ENCODE peak calls at places on chromosomes 2 and 18, in eight cellular contexts. K is CD4-positive, CD25-positive, alpha-beta regulatory T cell; Y is HTR-8/SVneo; O is ovary; Z is activated CD8-positive, alpha-beta memory T cell treated with anti-CD3 and anti-CD28 coated beads for 1 hour; W is glutamatergic neuron; C is stimulated activated CD8-positive, alpha-beta memory T cell treated with anti-CD3 and anti-CD28 coated beads, Interleukin-12 subunit alpha, Interleukin-12 subunit beta, amount 100 ng/mL, for 1 hour; L is LoVo. E is an unnamed sample.

GRCh38 chr2:126720647-126721046 is 64.7 kb downstream of the GYPC start:
- DNase-seq in K (no peak), Y (no peak), O (no peak), Z (no peak), W (no peak), C (no peak), L (no peak), E (peak; percentile 20)

GRCh38 chr2:100365434-100365833 is 43.1 kb upstream of the LONRF2 start:
- DNase-seq in K (no peak), Y (no peak), O (no peak), Z (no peak), W (no peak), C (no peak), L (peak; percentile 13), E (peak; percentile 71)

GRCh38 chr18:68865503-68865902 is 67.6 kb downstream of the CCDC102B start:
- DNase-seq in K (no peak), Y (no peak), O (no peak), Z (no peak), W (no peak), C (no peak), L (no peak), E (no peak)

GRCh38 chr18:59662008-59662701 is 35.1 kb downstream of the CCBE1 start:
- DNase-seq in K (no peak), Y (no peak), O (no peak), Z (no peak), W (no peak), C (no peak), L (no peak), E (peak; percentile 47)

GRCh38 chr2:223589901-223590300 is 12.3 kb downstream of the SCG2 start:
- DNase-seq in K (no peak), Y (no peak), O (no peak), Z (no peak), W (no peak), C (no peak), L (no peak), E (no peak)

GRCh38 chr18:23142285-23142929 is 7.1 kb downstream of the CABLES1 start:
- DNase-seq in K (no peak), Y (no peak), O (no peak), Z (no peak), W (no peak), C (no peak), L (no peak), E (peak; percentile 56)

GRCh38 chr2:231965118-231965517 is 3.6 kb downstream of the DIS3L2 start:
- DNase-seq in K (no peak), Y (no peak), O (no peak), Z (no peak), W (no peak), C (no peak), L (no peak), E (no peak)

GRCh38 chr2:64426191-64426952 is 27.6 kb upstream of the LGALSL start:
- DNase-seq in K (no peak), Y (peak; percentile 48), O (no peak), Z (no peak), W (no peak), C (no peak), L (no peak), E (peak; percentile 7)

GRCh38 chr2:142218471-142218870 is 87.7 kb upstream of the LRP1B start:
- DNase-seq in K (no peak), Y (peak; percentile 5), O (no peak), Z (no peak), W (no peak), C (no peak), L (no peak), E (peak; percentile 0)

GRCh38 chr2:57685047-57685446 is 361.6 kb upstream of the VRK2 start:
- DNase-seq in K (no peak), Y (no peak), O (no peak), Z (no peak), W (no peak), C (no peak), L (no peak), E (no peak)

GRCh38 chr2:167135691-167136090 is 247.4 kb downstream of the XIRP2 start:
- DNase-seq in K (no peak), Y (no peak), O (no peak), Z (no peak), W (no peak), C (no peak), L (no peak), E (no peak)

GRCh38 chr18:9380571-9381390 is 46.2 kb downstream of the TWSG1 start:
- DNase-seq in K (no peak), Y (no peak), O (no peak), Z (no peak), W (no peak), C (no peak), L (no peak), E (peak; percentile 63)

GRCh38 chr2:54722641-54723299 is 692 bp upstream of the EML6 start:
- DNase-seq in K (no peak), Y (peak; percentile 20), O (no peak), Z (no peak), W (no peak), C (no peak), L (no peak), E (peak; percentile 87)

GRCh38 chr2:134762508-134762907 is 43.7 kb upstream of the TMEM163 start:
- DNase-seq in K (no peak), Y (no peak), O (no peak), Z (no peak), W (no peak), C (no peak), L (no peak), E (no peak)

GRCh38 chr18:74596959-74597661 is 560 bp upstream of the ZNF407 start:
- DNase-seq in K (peak; percentile 85), Y (peak; percentile 17), O (peak; percentile 73), Z (peak; percentile 56), W (peak; percentile 79), C (peak; percentile 41), L (peak; percentile 52), E (peak; percentile 88)

GRCh38 chr18:58682429-58683069 is 11.3 kb downstream of the MALT1 start:
- DNase-seq in K (no peak), Y (peak; percentile 70), O (peak; percentile 42), Z (no peak), W (no peak), C (no peak), L (peak; percentile 74), E (peak; percentile 67)

GRCh38 chr18:46278481-46279465 is 174.6 kb downstream of the HAUS1 start:
- DNase-seq in K (peak; percentile 19), Y (peak; percentile 66), O (no peak), Z (no peak), W (no peak), C (no peak), L (no peak), E (peak; percentile 39)

GRCh38 chr18:63240541-63241316 is 78.8 kb downstream of the BCL2 start:
- DNase-seq in K (no peak), Y (no peak), O (no peak), Z (no peak), W (no peak), C (no peak), L (no peak), E (peak; percentile 13)

GRCh38 chr18:25669741-25670140 is 317.8 kb upstream of the ZNF521 start:
- DNase-seq in K (no peak), Y (no peak), O (no peak), Z (no peak), W (no peak), C (no peak), L (no peak), E (peak; percentile 27)

GRCh38 chr18:22670914-22671313 is 253.2 kb upstream of the CTAGE1 start:
- DNase-seq in K (no peak), Y (no peak), O (no peak), Z (no peak), W (no peak), C (no peak), L (no peak), E (no peak)

GRCh38 chr18:31197676-31198075 is 35.0 kb upstream of the DSC1 start:
- DNase-seq in K (no peak), Y (no peak), O (no peak), Z (no peak), W (no peak), C (no peak), L (peak; percentile 75), E (no peak)

GRCh38 chr2:118315606-118316005 is 227.3 kb downstream of the INSIG2 start:
- DNase-seq in K (no peak), Y (no peak), O (no peak), Z (no peak), W (no peak), C (no peak), L (no peak), E (no peak)

GRCh38 chr2:152525277-152525838 is 190.4 kb downstream of the FMNL2 start:
- DNase-seq in K (no peak), Y (peak; percentile 43), O (peak; percentile 65), Z (no peak), W (no peak), C (no peak), L (peak; percentile 48), E (peak; percentile 85)

GRCh38 chr18:9232977-9233376 is 96.4 kb downstream of the ANKRD12 start:
- DNase-seq in K (no peak), Y (no peak), O (no peak), Z (no peak), W (no peak), C (no peak), L (no peak), E (no peak)

GRCh38 chr18:67513285-67513684 is 3.2 kb downstream of the DSEL start:
- DNase-seq in K (peak; percentile 6), Y (no peak), O (no peak), Z (no peak), W (no peak), C (no peak), L (no peak), E (no peak)

GRCh38 chr2:70946832-70947442 is 11.2 kb downstream of the ATP6V1B1 start:
- DNase-seq in K (peak; percentile 67), Y (peak; percentile 53), O (no peak), Z (no peak), W (peak; percentile 72), C (peak; percentile 24), L (peak; percentile 42), E (peak; percentile 64)

GRCh38 chr2:129901754-129902415 is 77.6 kb upstream of the RAB6C start:
- DNase-seq in K (no peak), Y (no peak), O (no peak), Z (no peak), W (no peak), C (no peak), L (no peak), E (no peak)

GRCh38 chr18:13220326-13220991 is 1.9 kb downstream of the LDLRAD4 start:
- DNase-seq in K (no peak), Y (no peak), O (no peak), Z (no peak), W (no peak), C (no peak), L (no peak), E (no peak)

E was measured in GM23248.